ENCODE peak calls at places on chromosomes 5 and 9, in six cellular contexts. T is aorta, V is NT2/D1, I is SJSA1, M is pancreas, Z is SK-N-SH. N is an unnamed sample. For H3K4me1, the result is how much of the 10 kb centered on the place peaks cover.

GRCh38 chr5:30040483-30041116 is 1152.9 kb upstream of the CDH6 start:
- DNase-seq in T (no peak), M (no peak), V (peak), Z (peak), I (peak), N (no peak)

GRCh38 chr5:149439899-149440655 is 61.0 kb upstream of the IL17B start:
- DNase-seq in M (no peak), T (no peak), I (peak), Z (peak), V (no peak), N (no peak)

GRCh38 chr5:50325237-50325832 is 115.8 kb downstream of the EMB start:
- DNase-seq in T (no peak), I (peak), M (no peak), Z (peak), V (no peak), N (no peak)

GRCh38 chr9:133604214-133604613 is 5.0 kb downstream of the FAM163B start:
- DNase-seq in Z (peak), M (no peak), V (no peak), T (peak), I (no peak), N (no peak)

GRCh38 chr5:89735108-89735507 is 674.4 kb downstream of the CETN3 start:
- DNase-seq in I (no peak), V (no peak), Z (no peak), T (no peak), M (no peak), N (no peak)

GRCh38 chr5:149160291-149160787 is 19.0 kb downstream of the ABLIM3 start:
- DNase-seq in V (no peak), T (no peak), M (no peak), Z (no peak), I (no peak), N (no peak)

GRCh38 chr5:74541381-74541781 is 99.1 kb downstream of the ENC1 start:
- DNase-seq in T (no peak), V (no peak), Z (no peak), I (peak), M (no peak), N (no peak)

GRCh38 chr9:91187965-91188344 is 173.8 kb downstream of the AUH start:
- DNase-seq in Z (no peak), M (no peak), V (no peak), I (no peak), T (peak), N (no peak)

GRCh38 chr5:172640822-172641358 is at the start of gene NEURL1B:
- DNase-seq in I (peak), V (no peak), Z (peak), T (peak), M (peak), N (no peak)

GRCh38 chr9:131693163-131693562 is 46.7 kb downstream of the RAPGEF1 start:
- DNase-seq in I (no peak), V (no peak), M (no peak), Z (no peak), T (no peak), N (no peak)
- H3K4me1 ChIP-seq in I (under half), V (under half), M (under half), Z (under half), T (under half), N (under half)

DNA sequence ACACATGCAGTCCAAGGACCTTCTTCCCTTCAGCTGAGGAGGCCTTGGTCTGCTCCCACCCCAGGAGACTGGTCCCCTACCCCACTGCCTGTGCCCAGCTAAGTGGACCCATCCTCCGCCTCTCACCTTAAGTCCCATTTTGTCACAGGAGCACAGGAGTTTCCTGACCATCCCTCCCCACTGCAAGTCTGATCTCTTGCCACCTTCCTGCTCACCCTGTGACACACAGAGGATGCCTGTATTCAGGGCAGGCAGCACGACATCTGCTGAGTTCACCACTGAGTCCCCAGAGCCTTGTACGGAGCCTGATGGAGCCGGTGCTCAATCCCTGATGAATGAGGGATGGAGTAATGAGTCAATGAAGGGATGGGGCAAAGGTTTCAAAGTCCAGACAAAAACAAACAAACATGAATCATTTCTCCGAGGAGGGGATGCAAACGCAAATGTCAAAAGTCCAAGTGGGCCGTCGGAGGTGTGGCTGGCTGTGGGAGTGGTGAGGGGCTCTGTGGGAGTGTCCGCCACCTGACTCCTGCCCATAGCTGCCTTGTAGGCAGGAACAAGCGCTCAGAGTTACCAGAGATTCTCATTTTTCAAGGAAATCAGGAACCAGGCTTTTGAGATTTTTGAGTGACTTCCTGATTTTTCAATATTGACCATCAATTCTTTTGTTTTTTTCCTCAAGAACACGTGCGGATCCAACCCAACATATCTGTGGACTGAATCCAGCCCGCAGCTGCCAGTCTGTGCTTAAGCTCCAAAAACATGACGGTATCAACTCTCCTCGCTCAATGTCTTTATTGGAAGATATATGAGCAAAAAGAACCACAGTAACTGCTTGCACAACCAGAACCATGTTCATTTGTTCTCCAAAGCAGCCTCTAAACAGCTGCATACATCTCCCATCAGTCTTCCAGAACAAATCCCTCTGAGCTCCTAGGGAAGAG is 4.4 kb downstream of the RAPGEF1 start:
- DNase-seq in M (no peak), I (no peak), V (no peak), T (no peak), Z (no peak), N (no peak)
- H3K4me1 ChIP-seq in M (half or more), I (half or more), V (under half), T (under half), Z (under half), N (half or more)

DNA sequence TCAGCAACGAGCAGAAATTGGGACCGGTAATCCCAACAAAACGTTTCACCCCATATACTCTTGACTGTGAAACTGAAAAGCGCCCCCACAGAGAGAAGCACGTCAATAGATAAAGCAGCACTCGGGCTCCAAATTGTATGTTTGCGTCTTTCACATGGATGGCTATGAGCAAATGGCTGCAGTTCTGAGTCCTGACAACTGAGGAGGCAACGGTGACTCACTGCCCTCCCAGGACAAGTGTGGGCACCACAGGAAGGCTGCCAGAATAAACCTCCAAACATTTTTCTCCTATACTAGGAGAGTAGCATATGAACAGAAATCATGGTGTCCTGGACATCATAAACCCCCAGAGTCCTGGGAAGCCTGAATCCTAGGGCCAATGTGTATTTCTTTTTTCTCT is 36.6 kb downstream of the SEMA4D start:
- DNase-seq in V (no peak), T (peak), I (no peak), Z (no peak), M (no peak), N (no peak)
- H3K4me1 ChIP-seq in V (under half), T (under half), I (under half), Z (under half), M (under half), N (under half)

DNA sequence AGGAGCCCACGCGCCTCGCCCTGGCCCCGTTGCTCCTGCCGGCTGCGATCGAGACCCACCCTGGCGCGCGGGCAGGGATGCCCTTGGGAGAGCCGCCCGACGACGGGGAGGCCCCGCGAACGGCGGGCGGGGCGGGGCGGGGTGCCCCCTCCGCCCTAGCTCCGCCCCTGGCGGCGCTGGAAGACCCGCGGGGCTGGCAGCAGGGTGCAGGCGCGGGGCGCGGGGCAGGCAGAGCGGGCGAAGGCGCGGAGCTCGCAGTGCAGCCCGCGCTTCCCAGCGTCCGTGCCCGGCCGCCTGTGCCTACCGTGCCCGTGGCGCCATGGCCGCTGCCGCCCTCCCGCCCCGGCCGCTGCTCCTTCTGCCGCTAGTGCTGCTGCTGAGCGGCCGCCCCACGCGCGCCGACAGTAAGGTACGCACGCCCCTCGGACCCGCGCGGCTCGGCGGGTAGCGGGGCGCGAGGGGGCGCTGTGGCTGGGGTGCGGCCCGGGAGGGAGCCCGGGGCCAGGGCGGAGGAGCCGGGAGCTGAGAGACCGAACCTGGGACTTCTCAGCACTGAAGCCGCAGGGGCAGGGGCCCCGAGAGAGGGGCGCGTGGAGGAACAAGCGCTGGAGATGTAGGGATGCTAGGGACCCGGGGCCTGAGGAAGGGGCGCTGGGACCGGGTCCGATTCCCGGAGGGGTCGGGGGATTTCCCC is at the start of gene OLFML2A:
- DNase-seq in M (peak), V (no peak), Z (peak), T (peak), I (peak), N (no peak)
- H3K4me1 ChIP-seq in M (under half), V (under half), Z (under half), T (under half), I (under half), N (under half)

DNA sequence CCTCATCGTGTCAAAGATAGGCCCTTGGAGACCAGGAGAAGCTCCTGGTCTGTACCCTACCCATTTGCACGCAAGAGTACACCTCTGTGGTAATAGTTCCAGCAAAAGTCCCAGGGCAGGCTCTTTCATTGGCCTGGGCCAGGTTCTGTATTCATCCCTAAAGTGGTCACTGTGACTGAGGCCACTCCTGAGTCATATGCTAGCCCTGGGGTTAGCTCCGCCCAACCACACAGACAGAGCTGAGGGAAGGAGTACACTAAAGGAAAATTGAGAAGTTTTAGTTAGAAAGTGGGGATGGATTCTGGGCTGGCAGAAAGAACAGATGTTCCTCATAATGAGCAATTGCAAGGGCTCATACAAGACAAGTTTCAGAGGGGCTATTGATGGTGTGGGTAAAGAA is 206.7 kb downstream of the ARHGAP26 start:
- DNase-seq in I (no peak), T (no peak), V (no peak), M (no peak), Z (no peak), N (no peak)
- H3K4me1 ChIP-seq in I (half or more), T (under half), V (under half), M (under half), Z (under half), N (under half)

GRCh38 chr9:78563269-78563668 is 266.3 kb downstream of the PSAT1 start:
- DNase-seq in M (no peak), I (no peak), V (no peak), T (no peak), Z (no peak), N (no peak)
- H3K4me1 ChIP-seq in M (under half), I (under half), V (under half), T (under half), Z (under half), N (under half)

DNA sequence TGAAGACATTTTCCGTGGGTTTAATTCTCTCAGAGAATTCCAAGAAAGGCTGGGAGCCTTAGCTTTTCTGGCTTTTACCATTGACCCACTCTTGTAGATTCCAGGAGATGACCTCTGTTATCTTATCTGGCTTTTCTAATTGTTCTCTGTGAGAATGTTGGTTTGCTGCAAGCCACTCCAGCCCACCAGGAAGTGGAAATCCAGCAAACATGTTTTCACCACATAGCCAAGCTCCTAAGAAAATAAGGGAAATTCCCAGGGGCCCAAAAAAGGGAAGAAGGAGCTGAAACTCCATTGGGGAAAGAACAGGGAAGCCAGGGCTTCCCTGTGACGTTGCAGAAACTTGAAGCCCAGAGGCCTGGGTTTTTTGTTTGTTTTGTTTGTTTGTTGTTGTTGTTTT is 19.7 kb downstream of the GPR107 start:
- DNase-seq in Z (no peak), I (peak), V (no peak), M (no peak), T (no peak), N (no peak)
- H3K4me1 ChIP-seq in Z (under half), I (under half), V (under half), M (under half), T (under half), N (under half)